ENCODE peak calls at places on chromosomes 13 and 19, in six cellular contexts. One of them, this sample, is unnamed.

GRCh38 chr19:28264556-28264955 is 948.4 kb downstream of the UQCRFS1 start:
- DNase-seq in WTC11: no peak
- DNase-seq in HepG2: no peak
- DNase-seq in H1: no peak
- DNase-seq in GM12878: no peak
- DNase-seq in K562: no peak
- DNase-seq in this sample: no peak

GRCh38 chr13:66312312-66313087 is 917.6 kb downstream of the PCDH9 start:
- DNase-seq in HepG2: peak
- DNase-seq in GM12878: no peak
- DNase-seq in H1: no peak
- DNase-seq in WTC11: no peak
- DNase-seq in K562: no peak
- DNase-seq in this sample: no peak

GRCh38 chr13:60402022-60402421 is 5.0 kb downstream of the TDRD3 start:
- DNase-seq in H1: no peak
- DNase-seq in WTC11: no peak
- DNase-seq in GM12878: no peak
- DNase-seq in HepG2: no peak
- DNase-seq in K562: no peak
- DNase-seq in this sample: no peak

GRCh38 chr13:105343134-105343806 is 1192.2 kb downstream of the EFNB2 start:
- DNase-seq in GM12878: no peak
- DNase-seq in WTC11: no peak
- DNase-seq in H1: no peak
- DNase-seq in HepG2: no peak
- DNase-seq in K562: no peak
- DNase-seq in this sample: no peak

GRCh38 chr13:20943519-20944012 is 41.0 kb upstream of the XPO4 start:
- DNase-seq in HepG2: peak
- DNase-seq in WTC11: peak
- DNase-seq in GM12878: no peak
- DNase-seq in K562: peak
- DNase-seq in H1: peak
- DNase-seq in this sample: peak

GRCh38 chr13:25248071-25248470 is 39.2 kb downstream of the MTMR6 start:
- DNase-seq in H1: no peak
- DNase-seq in HepG2: no peak
- DNase-seq in GM12878: no peak
- DNase-seq in K562: no peak
- DNase-seq in WTC11: no peak
- DNase-seq in this sample: no peak

GRCh38 chr19:51715850-51716249 is 7.9 kb downstream of the HAS1 start:
- DNase-seq in H1: no peak
- DNase-seq in WTC11: no peak
- DNase-seq in HepG2: no peak
- DNase-seq in K562: no peak
- DNase-seq in GM12878: no peak
- DNase-seq in this sample: no peak

GRCh38 chr13:41061914-41062837 is 867 bp downstream of the WBP4 start:
- DNase-seq in HepG2: no peak
- DNase-seq in WTC11: no peak
- DNase-seq in H1: no peak
- DNase-seq in K562: no peak
- DNase-seq in GM12878: no peak
- DNase-seq in this sample: peak

GRCh38 chr13:24624801-24625231 is 55.4 kb upstream of the ATP12A start:
- DNase-seq in K562: no peak
- DNase-seq in HepG2: no peak
- DNase-seq in WTC11: no peak
- DNase-seq in H1: no peak
- DNase-seq in GM12878: no peak
- DNase-seq in this sample: no peak

GRCh38 chr19:12790628-12791344 is 500 bp upstream of the JUNB start:
- DNase-seq in HepG2: no peak
- DNase-seq in K562: no peak
- DNase-seq in H1: no peak
- DNase-seq in GM12878: no peak
- DNase-seq in WTC11: no peak
- DNase-seq in this sample: no peak

GRCh38 chr19:50633359-50633758 is 6.3 kb downstream of the SYT3 start:
- DNase-seq in HepG2: no peak
- DNase-seq in K562: no peak
- DNase-seq in GM12878: no peak
- DNase-seq in H1: no peak
- DNase-seq in WTC11: no peak
- DNase-seq in this sample: no peak

GRCh38 chr19:38880076-38880881 is 2.2 kb upstream of the RINL start:
- DNase-seq in GM12878: no peak
- DNase-seq in HepG2: no peak
- DNase-seq in H1: no peak
- DNase-seq in K562: no peak
- DNase-seq in WTC11: peak
- DNase-seq in this sample: no peak

GRCh38 chr19:4889034-4889825 is 13.5 kb downstream of the ARRDC5 start:
- DNase-seq in H1: no peak
- DNase-seq in WTC11: no peak
- DNase-seq in K562: peak
- DNase-seq in GM12878: no peak
- DNase-seq in HepG2: no peak
- DNase-seq in this sample: no peak

GRCh38 chr19:52258426-52258825 is 11.0 kb upstream of the ZNF766 start:
- DNase-seq in K562: no peak
- DNase-seq in GM12878: no peak
- DNase-seq in WTC11: no peak
- DNase-seq in H1: no peak
- DNase-seq in HepG2: no peak
- DNase-seq in this sample: no peak

GRCh38 chr19:10612515-10613119 is 12.7 kb upstream of the SLC44A2 start:
- DNase-seq in H1: no peak
- DNase-seq in WTC11: no peak
- DNase-seq in GM12878: no peak
- DNase-seq in K562: no peak
- DNase-seq in HepG2: no peak
- DNase-seq in this sample: no peak

GRCh38 chr19:49645995-49646394 is 4.0 kb downstream of the SCAF1 start:
- DNase-seq in H1: no peak
- DNase-seq in K562: no peak
- DNase-seq in GM12878: no peak
- DNase-seq in HepG2: no peak
- DNase-seq in WTC11: no peak
- DNase-seq in this sample: no peak

GRCh38 chr19:48918801-48919247 is 14.7 kb upstream of the DHDH start:
- DNase-seq in HepG2: no peak
- DNase-seq in K562: peak
- DNase-seq in WTC11: peak
- DNase-seq in GM12878: no peak
- DNase-seq in H1: peak
- DNase-seq in this sample: no peak

GRCh38 chr13:43908156-43909126 is 28.7 kb downstream of the LACC1 start:
- DNase-seq in H1: no peak
- DNase-seq in HepG2: peak
- DNase-seq in GM12878: no peak
- DNase-seq in WTC11: no peak
- DNase-seq in K562: no peak
- DNase-seq in this sample: peak

GRCh38 chr13:95920485-95920884 is 132.7 kb downstream of the UGGT2 start:
- DNase-seq in HepG2: no peak
- DNase-seq in H1: no peak
- DNase-seq in WTC11: no peak
- DNase-seq in GM12878: no peak
- DNase-seq in K562: no peak
- DNase-seq in this sample: no peak

GRCh38 chr13:83940742-83941141 is 58.5 kb upstream of the SLITRK1 start:
- DNase-seq in HepG2: no peak
- DNase-seq in GM12878: no peak
- DNase-seq in K562: no peak
- DNase-seq in WTC11: no peak
- DNase-seq in H1: no peak
- DNase-seq in this sample: no peak

GRCh38 chr13:41332829-41333228 is 21.8 kb downstream of the NAA16 start:
- DNase-seq in WTC11: no peak
- DNase-seq in K562: no peak
- DNase-seq in GM12878: no peak
- DNase-seq in HepG2: no peak
- DNase-seq in H1: no peak
- DNase-seq in this sample: no peak

GRCh38 chr19:55454787-55455243 is 6.6 kb downstream of the ISOC2 start:
- DNase-seq in K562: peak
- DNase-seq in HepG2: peak
- DNase-seq in GM12878: no peak
- DNase-seq in WTC11: peak
- DNase-seq in H1: peak
- DNase-seq in this sample: no peak
- TF ChIP-seq ATF3 in K562: no peak
- TF ChIP-seq ATF3 in HepG2: no peak
- TF ChIP-seq ATF3 in GM12878: no peak
- TF ChIP-seq ATF3 in WTC11: no peak
- TF ChIP-seq ATF3 in H1: no peak
- TF ChIP-seq ATF3 in this sample: no peak

DNA sequence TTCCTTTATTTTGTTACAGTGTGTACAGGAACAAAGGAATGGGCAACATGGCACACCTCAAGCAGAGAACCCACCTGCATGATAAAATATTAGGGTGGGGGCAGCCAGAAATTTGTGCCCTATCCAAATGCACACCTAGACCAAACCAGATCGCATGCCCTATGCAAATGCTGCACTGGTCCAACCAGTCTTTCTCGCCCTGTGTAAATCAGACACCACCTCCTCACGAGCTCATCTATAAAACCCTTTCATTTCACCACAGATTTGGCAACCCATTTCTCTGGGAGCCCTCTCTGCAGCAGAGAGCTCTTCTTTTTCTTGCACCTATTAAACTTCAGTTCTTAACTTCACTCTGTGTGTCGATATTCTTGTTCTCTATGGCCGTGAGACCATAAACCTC is 1559.2 kb downstream of the SLITRK1 start:
- DNase-seq in WTC11: no peak
- DNase-seq in H1: no peak
- DNase-seq in K562: no peak
- DNase-seq in GM12878: no peak
- DNase-seq in HepG2: no peak
- DNase-seq in this sample: no peak
- TF ChIP-seq SP1 in WTC11: no peak
- TF ChIP-seq SP1 in H1: no peak
- TF ChIP-seq SP1 in K562: no peak
- TF ChIP-seq SP1 in GM12878: no peak
- TF ChIP-seq SP1 in HepG2: no peak
- TF ChIP-seq SP1 in this sample: no peak

GRCh38 chr19:14369399-14370168 is 11.7 kb upstream of the ADGRE5 start:
- DNase-seq in K562: peak
- DNase-seq in H1: no peak
- DNase-seq in GM12878: no peak
- DNase-seq in HepG2: no peak
- DNase-seq in WTC11: no peak
- DNase-seq in this sample: no peak
- TF ChIP-seq ATF3 in K562: peak
- TF ChIP-seq ATF3 in H1: no peak
- TF ChIP-seq ATF3 in GM12878: no peak
- TF ChIP-seq ATF3 in HepG2: no peak
- TF ChIP-seq ATF3 in WTC11: no peak
- TF ChIP-seq ATF3 in this sample: no peak

GRCh38 chr13:26616126-26616525 is 58.6 kb downstream of the WASF3 start:
- DNase-seq in HepG2: no peak
- DNase-seq in GM12878: no peak
- DNase-seq in H1: no peak
- DNase-seq in K562: no peak
- DNase-seq in WTC11: no peak
- DNase-seq in this sample: no peak

GRCh38 chr13:26619321-26619720 is 61.8 kb downstream of the WASF3 start:
- DNase-seq in GM12878: no peak
- DNase-seq in HepG2: no peak
- DNase-seq in K562: no peak
- DNase-seq in H1: no peak
- DNase-seq in WTC11: no peak
- DNase-seq in this sample: no peak

GRCh38 chr13:26618726-26619125 is 61.2 kb downstream of the WASF3 start:
- DNase-seq in GM12878: no peak
- DNase-seq in H1: no peak
- DNase-seq in HepG2: no peak
- DNase-seq in WTC11: no peak
- DNase-seq in K562: no peak
- DNase-seq in this sample: no peak

DNA sequence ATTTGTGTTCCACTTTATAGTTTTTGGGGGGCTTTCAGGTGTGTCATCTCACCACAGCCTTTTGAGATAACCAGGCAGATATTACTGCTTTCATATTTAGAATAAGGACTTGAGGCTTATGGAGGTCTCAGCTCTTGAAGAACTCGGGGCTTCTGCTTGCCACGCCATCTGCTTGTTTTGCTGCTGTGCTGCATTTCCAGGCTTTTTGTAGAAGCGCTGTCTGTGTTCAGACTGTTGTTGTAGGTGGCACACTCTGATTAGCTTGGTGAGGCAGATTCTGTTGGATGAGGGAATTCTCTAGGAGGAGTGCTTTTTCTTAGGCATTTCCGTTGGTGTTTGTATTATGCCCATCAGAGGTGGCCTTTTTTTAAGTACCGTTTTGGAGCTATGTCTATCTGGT is 57.2 kb downstream of the WASF3 start:
- DNase-seq in K562: no peak
- DNase-seq in HepG2: no peak
- DNase-seq in H1: no peak
- DNase-seq in WTC11: no peak
- DNase-seq in GM12878: no peak
- DNase-seq in this sample: no peak
- TF ChIP-seq SP1 in K562: no peak
- TF ChIP-seq SP1 in HepG2: no peak
- TF ChIP-seq SP1 in H1: no peak
- TF ChIP-seq SP1 in WTC11: no peak
- TF ChIP-seq SP1 in GM12878: no peak
- TF ChIP-seq SP1 in this sample: no peak

GRCh38 chr13:35448465-35448864 is 28.0 kb downstream of the MAB21L1 start:
- DNase-seq in GM12878: no peak
- DNase-seq in K562: no peak
- DNase-seq in HepG2: no peak
- DNase-seq in WTC11: no peak
- DNase-seq in H1: no peak
- DNase-seq in this sample: no peak
- TF ChIP-seq ATF3 in GM12878: no peak
- TF ChIP-seq ATF3 in K562: no peak
- TF ChIP-seq ATF3 in HepG2: no peak
- TF ChIP-seq ATF3 in WTC11: no peak
- TF ChIP-seq ATF3 in H1: no peak
- TF ChIP-seq ATF3 in this sample: no peak